ENCODE peak calls at places on chromosomes 13 and 19, in five cellular contexts. One of them, this sample, is unnamed.
A peak's percentile ranks its signal among the peaks of the same experiment; 100 is the strongest.

GRCh38 chr13:95432141-95432540 is 120.4 kb upstream of the CLDN10 start:
- DNase-seq in iPS-NIHi11: no peak
- DNase-seq in fibroblast of pulmonary artery: no peak
- DNase-seq in kidney: no peak
- DNase-seq in COR-L47: no peak
- DNase-seq in this sample: no peak

GRCh38 chr13:28558567-28558966 is 63.6 kb upstream of the FLT1 start:
- DNase-seq in fibroblast of pulmonary artery: no peak
- DNase-seq in iPS-NIHi11: no peak
- DNase-seq in COR-L47: no peak
- DNase-seq in kidney: peak; percentile 79
- DNase-seq in this sample: peak; percentile 15

GRCh38 chr19:2259331-2259730 is 3.1 kb upstream of the JSRP1 start:
- DNase-seq in COR-L47: no peak
- DNase-seq in fibroblast of pulmonary artery: no peak
- DNase-seq in kidney: no peak
- DNase-seq in iPS-NIHi11: no peak
- DNase-seq in this sample: no peak

GRCh38 chr13:95950103-95950502 is 103.1 kb downstream of the UGGT2 start:
- DNase-seq in iPS-NIHi11: no peak
- DNase-seq in kidney: no peak
- DNase-seq in COR-L47: no peak
- DNase-seq in fibroblast of pulmonary artery: no peak
- DNase-seq in this sample: no peak

GRCh38 chr13:30529085-30529815 is 63.5 kb upstream of the HMGB1 start:
- DNase-seq in iPS-NIHi11: no peak
- DNase-seq in fibroblast of pulmonary artery: peak; percentile 10
- DNase-seq in COR-L47: no peak
- DNase-seq in kidney: no peak
- DNase-seq in this sample: no peak

GRCh38 chr13:21676611-21677021 is 5.7 kb downstream of the FGF9 start:
- DNase-seq in fibroblast of pulmonary artery: no peak
- DNase-seq in iPS-NIHi11: peak; percentile 45
- DNase-seq in kidney: no peak
- DNase-seq in COR-L47: peak; percentile 44
- DNase-seq in this sample: no peak

GRCh38 chr13:50375792-50376191 is 360.5 kb downstream of the KCNRG start:
- DNase-seq in kidney: no peak
- DNase-seq in fibroblast of pulmonary artery: peak; percentile 35
- DNase-seq in iPS-NIHi11: no peak
- DNase-seq in COR-L47: no peak
- DNase-seq in this sample: no peak

GRCh38 chr13:20869540-20869939 is 33.0 kb downstream of the XPO4 start:
- DNase-seq in iPS-NIHi11: no peak
- DNase-seq in COR-L47: no peak
- DNase-seq in kidney: no peak
- DNase-seq in fibroblast of pulmonary artery: peak; percentile 35
- DNase-seq in this sample: no peak

GRCh38 chr13:113669231-113669870 is 2.3 kb downstream of the GRK1 start:
- DNase-seq in kidney: peak; percentile 66
- DNase-seq in iPS-NIHi11: no peak
- DNase-seq in fibroblast of pulmonary artery: no peak
- DNase-seq in COR-L47: no peak
- DNase-seq in this sample: no peak

GRCh38 chr19:56110515-56111448 is 10.3 kb downstream of the ZNF787 start:
- DNase-seq in iPS-NIHi11: no peak
- DNase-seq in kidney: peak; percentile 88
- DNase-seq in fibroblast of pulmonary artery: peak; percentile 58
- DNase-seq in COR-L47: no peak
- DNase-seq in this sample: no peak

GRCh38 chr19:2270157-2270571 is 11.8 kb downstream of the PEAK3 start:
- DNase-seq in COR-L47: no peak
- DNase-seq in iPS-NIHi11: no peak
- DNase-seq in fibroblast of pulmonary artery: no peak
- DNase-seq in kidney: peak; percentile 90
- DNase-seq in this sample: no peak

GRCh38 chr19:28793391-28794168 is 419.4 kb downstream of the UQCRFS1 start:
- DNase-seq in fibroblast of pulmonary artery: no peak
- DNase-seq in kidney: peak; percentile 69
- DNase-seq in iPS-NIHi11: peak; percentile 59
- DNase-seq in COR-L47: no peak
- DNase-seq in this sample: no peak

GRCh38 chr13:50995870-50996269 is 86.3 kb downstream of the RNASEH2B start:
- DNase-seq in kidney: no peak
- DNase-seq in fibroblast of pulmonary artery: no peak
- DNase-seq in COR-L47: no peak
- DNase-seq in iPS-NIHi11: no peak
- DNase-seq in this sample: no peak

GRCh38 chr19:13872695-13873389 is 4.1 kb upstream of the NANOS3 start:
- DNase-seq in fibroblast of pulmonary artery: no peak
- DNase-seq in COR-L47: no peak
- DNase-seq in iPS-NIHi11: peak; percentile 87
- DNase-seq in kidney: peak; percentile 79
- DNase-seq in this sample: peak; percentile 40

GRCh38 chr19:7789447-7789846 is 26.4 kb downstream of the CLEC4M start:
- DNase-seq in COR-L47: no peak
- DNase-seq in fibroblast of pulmonary artery: no peak
- DNase-seq in kidney: peak; percentile 41
- DNase-seq in iPS-NIHi11: peak; percentile 83
- DNase-seq in this sample: peak; percentile 45

GRCh38 chr19:1725100-1726064 is 27.9 kb upstream of the ONECUT3 start:
- DNase-seq in iPS-NIHi11: peak; percentile 100
- DNase-seq in kidney: no peak
- DNase-seq in fibroblast of pulmonary artery: peak; percentile 52
- DNase-seq in COR-L47: peak; percentile 26
- DNase-seq in this sample: peak; percentile 69

GRCh38 chr13:114026128-114026880 is 52.4 kb upstream of the C13orf46 start:
- DNase-seq in kidney: no peak
- DNase-seq in fibroblast of pulmonary artery: no peak
- DNase-seq in iPS-NIHi11: no peak
- DNase-seq in COR-L47: peak; percentile 27
- DNase-seq in this sample: no peak

GRCh38 chr13:27036236-27036981 is 135.2 kb downstream of the USP12 start:
- DNase-seq in fibroblast of pulmonary artery: no peak
- DNase-seq in kidney: no peak
- DNase-seq in COR-L47: no peak
- DNase-seq in iPS-NIHi11: no peak
- DNase-seq in this sample: no peak

GRCh38 chr13:114067381-114067885 is 65.0 kb downstream of the RASA3 start:
- DNase-seq in COR-L47: no peak
- DNase-seq in iPS-NIHi11: no peak
- DNase-seq in fibroblast of pulmonary artery: peak; percentile 29
- DNase-seq in kidney: peak; percentile 51
- DNase-seq in this sample: no peak

GRCh38 chr19:913080-913748 is at the start of gene R3HDM4:
- DNase-seq in kidney: peak; percentile 94
- DNase-seq in fibroblast of pulmonary artery: peak; percentile 48
- DNase-seq in iPS-NIHi11: peak; percentile 94
- DNase-seq in COR-L47: peak; percentile 40
- DNase-seq in this sample: peak; percentile 26

GRCh38 chr19:29143183-29143582 is 69.8 kb downstream of the UQCRFS1 start:
- DNase-seq in kidney: no peak
- DNase-seq in iPS-NIHi11: no peak
- DNase-seq in fibroblast of pulmonary artery: no peak
- DNase-seq in COR-L47: no peak
- DNase-seq in this sample: no peak

GRCh38 chr13:93118081-93118615 is 108.5 kb upstream of the GPC6 start:
- DNase-seq in kidney: no peak
- DNase-seq in iPS-NIHi11: no peak
- DNase-seq in COR-L47: no peak
- DNase-seq in fibroblast of pulmonary artery: no peak
- DNase-seq in this sample: no peak

This sample was measured in NCI-H1105.